ENCODE peak calls at places on chromosomes 5 and 9, in five cellular contexts. U, Z, B, J and E are unnamed samples.
A peak's percentile ranks its signal among the peaks of the same experiment; 100 is the strongest.

GRCh38 chr5:118723021-118723338 is 265.4 kb downstream of the DTWD2 start:
- DNase-seq in U (no peak), Z (no peak), B (no peak), J (no peak), E (no peak)

GRCh38 chr5:36861820-36862219 is 14.7 kb upstream of the NIPBL start:
- DNase-seq in U (no peak), Z (peak; percentile 29), B (no peak), J (no peak), E (no peak)

GRCh38 chr9:127735530-127736176 is 559 bp upstream of the TOR2A start:
- DNase-seq in U (no peak), Z (no peak), B (no peak), J (no peak), E (no peak)

GRCh38 chr9:33131505-33132248 is 35.5 kb downstream of the B4GALT1 start:
- DNase-seq in U (no peak), Z (no peak), B (no peak), J (no peak), E (no peak)

GRCh38 chr5:122187426-122187825 is 58.1 kb downstream of the ZNF474 start:
- DNase-seq in U (no peak), Z (no peak), B (no peak), J (no peak), E (no peak)

GRCh38 chr5:94702729-94703128 is 84.3 kb downstream of the SLF1 start:
- DNase-seq in U (no peak), Z (no peak), B (no peak), J (no peak), E (no peak)

GRCh38 chr9:27880640-27881039 is 307.4 kb upstream of the C9orf72 start:
- DNase-seq in U (no peak), Z (no peak), B (no peak), J (no peak), E (no peak)

GRCh38 chr9:137277329-137278041 is at the start of gene TOR4A:
- DNase-seq in U (peak; percentile 86), Z (peak; percentile 86), B (no peak), J (peak; percentile 92), E (peak; percentile 94)

GRCh38 chr9:36872641-36873040 is 161.4 kb downstream of the PAX5 start:
- DNase-seq in U (no peak), Z (no peak), B (no peak), J (no peak), E (no peak)

GRCh38 chr5:155870636-155871035 is 456.3 kb upstream of the SGCD start:
- DNase-seq in U (no peak), Z (no peak), B (no peak), J (no peak), E (no peak)

GRCh38 chr5:137316346-137316736 is 182.8 kb downstream of the SPOCK1 start:
- DNase-seq in U (no peak), Z (peak; percentile 25), B (no peak), J (no peak), E (no peak)

GRCh38 chr5:132295505-132296411 is 1.6 kb downstream of the SLC22A4 start:
- DNase-seq in U (no peak), Z (no peak), B (no peak), J (no peak), E (no peak)

GRCh38 chr5:57841671-57842375 is 359.2 kb upstream of the ACTBL2 start:
- DNase-seq in U (peak; percentile 46), Z (peak; percentile 96), B (peak; percentile 50), J (peak; percentile 80), E (peak; percentile 98)

GRCh38 chr9:112112941-112113399 is 62.1 kb downstream of the SUSD1 start:
- DNase-seq in U (peak; percentile 52), Z (no peak), B (no peak), J (peak; percentile 69), E (peak; percentile 80)

GRCh38 chr5:125410501-125411162 is 664.2 kb upstream of the ZNF608 start:
- DNase-seq in U (no peak), Z (peak; percentile 67), B (no peak), J (no peak), E (no peak)

GRCh38 chr5:10194083-10194482 is 55.6 kb downstream of the ATPSCKMT start:
- DNase-seq in U (no peak), Z (no peak), B (no peak), J (no peak), E (no peak)

GRCh38 chr9:131481441-131482342 is 21.0 kb upstream of the POMT1 start:
- DNase-seq in U (no peak), Z (no peak), B (no peak), J (no peak), E (no peak)

GRCh38 chr5:88394531-88395185 is 126.0 kb upstream of the TMEM161B start:
- DNase-seq in U (no peak), Z (no peak), B (no peak), J (no peak), E (peak; percentile 47)

GRCh38 chr5:37889612-37890317 is 49.9 kb upstream of the GDNF start:
- DNase-seq in U (no peak), Z (peak; percentile 88), B (no peak), J (no peak), E (peak; percentile 57)

GRCh38 chr5:136089804-136090203 is 42.8 kb upstream of the SMAD5 start:
- DNase-seq in U (no peak), Z (no peak), B (no peak), J (no peak), E (no peak)

GRCh38 chr5:160353379-160353778 is 17.0 kb downstream of the C1QTNF2 start:
- DNase-seq in U (no peak), Z (no peak), B (no peak), J (peak; percentile 65), E (peak; percentile 33)

GRCh38 chr9:101513351-101513750 is 20.3 kb upstream of the RNF20 start:
- DNase-seq in U (no peak), Z (no peak), B (no peak), J (no peak), E (peak; percentile 29)

GRCh38 chr5:78335976-78336375 is 24.4 kb upstream of the SCAMP1 start:
- DNase-seq in U (no peak), Z (no peak), B (no peak), J (no peak), E (no peak)

GRCh38 chr9:7844283-7844682 is 44.7 kb upstream of the DMAC1 start:
- DNase-seq in U (no peak), Z (peak; percentile 7), B (peak; percentile 3), J (peak; percentile 34), E (peak; percentile 78)

GRCh38 chr9:8869812-8870211 is 1070.2 kb upstream of the DMAC1 start:
- DNase-seq in U (no peak), Z (no peak), B (no peak), J (no peak), E (no peak)
- H3K23ac ChIP-seq in U (no peak overlapping the region), Z (no peak overlapping the region), B (no peak overlapping the region), J (no peak overlapping the region), E (no peak overlapping the region)

DNA sequence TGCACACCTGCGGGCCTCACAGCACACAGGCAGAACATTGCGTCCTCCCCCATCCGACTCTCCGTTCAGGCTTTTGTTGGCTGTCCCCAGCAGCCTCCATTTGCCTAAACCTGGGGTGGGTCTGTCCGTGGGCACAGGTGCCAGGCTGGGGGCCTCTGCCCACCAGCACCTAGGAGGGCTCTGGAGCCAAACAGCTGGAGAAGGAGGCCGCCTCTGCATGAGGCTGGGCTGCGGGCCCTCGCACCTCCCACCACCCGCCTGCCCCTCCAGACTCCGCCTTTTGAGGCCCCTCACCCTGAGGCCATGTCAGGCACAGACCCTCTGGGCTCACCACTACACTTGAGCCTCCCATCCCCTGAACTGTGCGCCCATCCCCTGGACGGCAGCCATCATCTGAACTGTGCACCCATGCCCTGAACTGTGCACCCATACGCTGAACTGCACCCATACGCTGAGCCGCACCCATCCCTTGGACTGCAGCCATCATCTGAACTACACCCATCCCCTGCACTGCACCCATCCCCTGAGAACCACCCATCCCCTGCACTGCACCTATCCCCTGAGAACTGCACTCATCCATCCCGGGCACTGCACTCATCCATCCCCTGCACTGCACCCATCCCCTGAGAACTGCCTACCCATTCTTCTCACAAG is 98.0 kb upstream of the OTULINL start:
- DNase-seq in U (no peak), Z (no peak), B (no peak), J (no peak), E (no peak)
- H3K23ac ChIP-seq in U (no peak overlapping the region), Z (no peak overlapping the region), B (no peak overlapping the region), J (no peak overlapping the region), E (no peak overlapping the region)

GRCh38 chr9:87537625-87538024 is 40.0 kb downstream of the DAPK1 start:
- DNase-seq in U (no peak), Z (no peak), B (no peak), J (peak; percentile 12), E (no peak)
- H3K23ac ChIP-seq in U (no peak overlapping the region), Z (no peak overlapping the region), B (no peak overlapping the region), J (no peak overlapping the region), E (no peak overlapping the region)

GRCh38 chr9:135958485-135958884 is 2.7 kb downstream of the UBAC1 start:
- DNase-seq in U (no peak), Z (no peak), B (no peak), J (no peak), E (no peak)

GRCh38 chr9:135961811-135962695 is 880 bp upstream of the UBAC1 start:
- DNase-seq in U (no peak), Z (no peak), B (no peak), J (no peak), E (no peak)

GRCh38 chr9:135961277-135961705 is at the start of gene UBAC1:
- DNase-seq in U (peak; percentile 93), Z (peak; percentile 94), B (peak; percentile 94), J (peak; percentile 96), E (peak; percentile 97)

GRCh38 chr9:135959814-135960213 is 1.4 kb downstream of the UBAC1 start:
- DNase-seq in U (no peak), Z (no peak), B (no peak), J (no peak), E (no peak)

GRCh38 chr9:135960328-135961276 is 571 bp downstream of the UBAC1 start:
- DNase-seq in U (no peak), Z (no peak), B (no peak), J (no peak), E (no peak)
- H3K23ac ChIP-seq in U (no peak overlapping the region), Z (no peak overlapping the region), B (no peak overlapping the region), J (no peak overlapping the region), E (no peak overlapping the region)

GRCh38 chr5:149220750-149221149 is 50.9 kb upstream of the AFAP1L1 start:
- DNase-seq in U (no peak), Z (no peak), B (no peak), J (no peak), E (no peak)

GRCh38 chr5:149221326-149221725 is 50.3 kb upstream of the AFAP1L1 start:
- DNase-seq in U (no peak), Z (peak; percentile 83), B (no peak), J (no peak), E (peak; percentile 75)

GRCh38 chr5:149221731-149222342 is 49.8 kb upstream of the AFAP1L1 start:
- DNase-seq in U (no peak), Z (peak; percentile 84), B (no peak), J (no peak), E (no peak)

GRCh38 chr5:149217802-149218153 is 53.9 kb upstream of the AFAP1L1 start:
- DNase-seq in U (no peak), Z (no peak), B (no peak), J (no peak), E (no peak)

DNA sequence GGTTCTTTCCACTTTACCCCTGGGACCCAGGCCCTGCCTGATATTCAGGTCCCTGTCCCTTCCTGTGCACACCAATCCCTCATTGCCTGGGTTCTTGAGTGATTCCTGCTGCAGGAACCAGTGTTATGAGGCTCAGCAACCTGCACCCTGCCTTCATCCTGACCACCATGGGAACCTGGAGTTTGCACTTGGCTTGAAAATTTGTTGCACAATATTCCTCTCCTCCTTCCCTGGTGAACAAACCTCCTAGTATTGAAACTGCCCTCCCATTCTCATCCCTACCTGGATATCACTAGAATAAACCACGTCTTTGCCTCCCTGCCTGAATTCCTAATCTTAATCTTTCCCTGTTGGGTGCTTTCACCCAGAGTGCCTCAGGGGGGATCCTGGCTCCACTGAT is 52.1 kb upstream of the AFAP1L1 start:
- DNase-seq in U (no peak), Z (no peak), B (no peak), J (no peak), E (no peak)
- H3K23ac ChIP-seq in U (no peak overlapping the region), Z (no peak overlapping the region), B (no peak overlapping the region), J (no peak overlapping the region), E (no peak overlapping the region)